ENCODE peak calls at places on chromosomes 13 and 19, in five cellular contexts. One of them, this sample, is unnamed.

GRCh38 chr19:11624064-11624463 is 26.8 kb downstream of the ZNF627 start:
- DNase-seq in tibial nerve: no peak
- DNase-seq in neural progenitor cell: no peak
- DNase-seq in BJ: peak
- DNase-seq in GM13976: no peak
- DNase-seq in this sample: no peak

GRCh38 chr19:43784251-43784980 is 3.6 kb upstream of the KCNN4 start:
- DNase-seq in tibial nerve: no peak
- DNase-seq in neural progenitor cell: no peak
- DNase-seq in BJ: no peak
- DNase-seq in GM13976: peak
- DNase-seq in this sample: peak

GRCh38 chr13:50993908-50994307 is 84.3 kb downstream of the RNASEH2B start:
- DNase-seq in tibial nerve: no peak
- DNase-seq in neural progenitor cell: no peak
- DNase-seq in BJ: no peak
- DNase-seq in GM13976: no peak
- DNase-seq in this sample: no peak

GRCh38 chr13:101397742-101398141 is 18.6 kb downstream of the NALCN start:
- DNase-seq in tibial nerve: no peak
- DNase-seq in neural progenitor cell: no peak
- DNase-seq in BJ: peak
- DNase-seq in GM13976: no peak
- DNase-seq in this sample: no peak

GRCh38 chr13:72953391-72953960 is 105.3 kb upstream of the KLF5 start:
- DNase-seq in tibial nerve: no peak
- DNase-seq in neural progenitor cell: no peak
- DNase-seq in BJ: no peak
- DNase-seq in GM13976: no peak
- DNase-seq in this sample: no peak

GRCh38 chr13:109205315-109205714 is 575.9 kb downstream of the MYO16 start:
- DNase-seq in tibial nerve: no peak
- DNase-seq in neural progenitor cell: no peak
- DNase-seq in BJ: no peak
- DNase-seq in GM13976: no peak
- DNase-seq in this sample: no peak

GRCh38 chr13:113897161-113897560 is 33.3 kb upstream of the GAS6 start:
- DNase-seq in tibial nerve: no peak
- DNase-seq in neural progenitor cell: no peak
- DNase-seq in BJ: peak
- DNase-seq in GM13976: no peak
- DNase-seq in this sample: no peak

GRCh38 chr13:52158629-52159158 is 703 bp downstream of the NEK3 start:
- DNase-seq in tibial nerve: no peak
- DNase-seq in neural progenitor cell: no peak
- DNase-seq in BJ: no peak
- DNase-seq in GM13976: no peak
- DNase-seq in this sample: no peak

GRCh38 chr13:104984296-104984818 is 1551.1 kb downstream of the EFNB2 start:
- DNase-seq in tibial nerve: peak
- DNase-seq in neural progenitor cell: no peak
- DNase-seq in BJ: no peak
- DNase-seq in GM13976: peak
- DNase-seq in this sample: no peak

GRCh38 chr13:102721800-102722231 is 27.0 kb upstream of the METTL21C start:
- DNase-seq in tibial nerve: no peak
- DNase-seq in neural progenitor cell: no peak
- DNase-seq in BJ: peak
- DNase-seq in GM13976: no peak
- DNase-seq in this sample: no peak

GRCh38 chr19:58577581-58578429 is 4.7 kb upstream of the MZF1 start:
- DNase-seq in tibial nerve: no peak
- DNase-seq in neural progenitor cell: no peak
- DNase-seq in BJ: no peak
- DNase-seq in GM13976: no peak
- DNase-seq in this sample: no peak

GRCh38 chr13:23201870-23202269 is 21.1 kb downstream of the SGCG start:
- DNase-seq in tibial nerve: no peak
- DNase-seq in neural progenitor cell: no peak
- DNase-seq in BJ: no peak
- DNase-seq in GM13976: no peak
- DNase-seq in this sample: no peak

GRCh38 chr13:23979361-23980159 is 82.3 kb upstream of the C1QTNF9B start:
- DNase-seq in tibial nerve: peak
- DNase-seq in neural progenitor cell: peak
- DNase-seq in BJ: peak
- DNase-seq in GM13976: peak
- DNase-seq in this sample: peak

GRCh38 chr13:33204130-33204927 is 81.2 kb downstream of the STARD13 start:
- DNase-seq in tibial nerve: peak
- DNase-seq in neural progenitor cell: no peak
- DNase-seq in BJ: peak
- DNase-seq in GM13976: no peak
- DNase-seq in this sample: no peak

GRCh38 chr13:88144580-88144979 is 473.4 kb downstream of the SLITRK5 start:
- DNase-seq in tibial nerve: no peak
- DNase-seq in neural progenitor cell: no peak
- DNase-seq in BJ: no peak
- DNase-seq in GM13976: no peak
- DNase-seq in this sample: no peak

GRCh38 chr13:38630780-38631179 is 56.1 kb upstream of the FREM2 start:
- DNase-seq in tibial nerve: no peak
- DNase-seq in neural progenitor cell: no peak
- DNase-seq in BJ: no peak
- DNase-seq in GM13976: no peak
- DNase-seq in this sample: no peak

GRCh38 chr13:112968380-112968909 is 569 bp upstream of the MCF2L start:
- DNase-seq in tibial nerve: no peak
- DNase-seq in neural progenitor cell: peak
- DNase-seq in BJ: no peak
- DNase-seq in GM13976: peak
- DNase-seq in this sample: no peak

GRCh38 chr13:46126552-46127171 is 21.8 kb upstream of the CPB2 start:
- DNase-seq in tibial nerve: peak
- DNase-seq in neural progenitor cell: peak
- DNase-seq in BJ: no peak
- DNase-seq in GM13976: peak
- DNase-seq in this sample: peak

GRCh38 chr13:49749852-49750251 is 42.6 kb downstream of the KPNA3 start:
- DNase-seq in tibial nerve: no peak
- DNase-seq in neural progenitor cell: no peak
- DNase-seq in BJ: no peak
- DNase-seq in GM13976: no peak
- DNase-seq in this sample: no peak

GRCh38 chr13:41458187-41458938 is 1.0 kb downstream of the RGCC start:
- DNase-seq in tibial nerve: no peak
- DNase-seq in neural progenitor cell: peak
- DNase-seq in BJ: no peak
- DNase-seq in GM13976: peak
- DNase-seq in this sample: peak

GRCh38 chr19:5934779-5935472 is 20.9 kb downstream of the CAPS start:
- DNase-seq in tibial nerve: no peak
- DNase-seq in neural progenitor cell: no peak
- DNase-seq in BJ: peak
- DNase-seq in GM13976: no peak
- DNase-seq in this sample: no peak

GRCh38 chr19:30388819-30389218 is 16.6 kb downstream of the ZNF536 start:
- DNase-seq in tibial nerve: no peak
- DNase-seq in neural progenitor cell: no peak
- DNase-seq in BJ: no peak
- DNase-seq in GM13976: no peak
- DNase-seq in this sample: no peak

GRCh38 chr19:58575183-58576041 is 2.3 kb upstream of the MZF1 start:
- DNase-seq in tibial nerve: peak
- DNase-seq in neural progenitor cell: peak
- DNase-seq in BJ: peak
- DNase-seq in GM13976: peak
- DNase-seq in this sample: peak

GRCh38 chr13:33285420-33286124 is at the start of gene STARD13:
- DNase-seq in tibial nerve: peak
- DNase-seq in neural progenitor cell: peak
- DNase-seq in BJ: peak
- DNase-seq in GM13976: peak
- DNase-seq in this sample: peak

GRCh38 chr19:11848594-11849263 is at the start of gene ZNF439:
- DNase-seq in tibial nerve: peak
- DNase-seq in neural progenitor cell: peak
- DNase-seq in BJ: peak
- DNase-seq in GM13976: peak
- DNase-seq in this sample: peak

GRCh38 chr13:100596516-100596915 is 7.9 kb upstream of the GGACT start:
- DNase-seq in tibial nerve: no peak
- DNase-seq in neural progenitor cell: no peak
- DNase-seq in BJ: no peak
- DNase-seq in GM13976: no peak
- DNase-seq in this sample: no peak

GRCh38 chr19:4976412-4977298 is 7.7 kb downstream of the KDM4B start:
- DNase-seq in tibial nerve: peak
- DNase-seq in neural progenitor cell: peak
- DNase-seq in BJ: peak
- DNase-seq in GM13976: no peak
- DNase-seq in this sample: peak

GRCh38 chr19:21130097-21130775 is 11.6 kb upstream of the ZNF431 start:
- DNase-seq in tibial nerve: no peak
- DNase-seq in neural progenitor cell: no peak
- DNase-seq in BJ: no peak
- DNase-seq in GM13976: no peak
- DNase-seq in this sample: no peak

GRCh38 chr19:50925734-50926133 is 14.5 kb upstream of the KLK4 start:
- DNase-seq in tibial nerve: no peak
- DNase-seq in neural progenitor cell: no peak
- DNase-seq in BJ: no peak
- DNase-seq in GM13976: no peak
- DNase-seq in this sample: no peak

GRCh38 chr13:54174001-54174400 is 1145.4 kb downstream of the OLFM4 start:
- DNase-seq in tibial nerve: no peak
- DNase-seq in neural progenitor cell: no peak
- DNase-seq in BJ: no peak
- DNase-seq in GM13976: no peak
- DNase-seq in this sample: no peak

GRCh38 chr13:32376642-32377418 is 51.1 kb downstream of the N4BP2L1 start:
- DNase-seq in tibial nerve: no peak
- DNase-seq in neural progenitor cell: no peak
- DNase-seq in BJ: no peak
- DNase-seq in GM13976: no peak
- DNase-seq in this sample: no peak

GRCh38 chr13:98080280-98080679 is 62.6 kb upstream of the FARP1 start:
- DNase-seq in tibial nerve: no peak
- DNase-seq in neural progenitor cell: no peak
- DNase-seq in BJ: no peak
- DNase-seq in GM13976: no peak
- DNase-seq in this sample: no peak

GRCh38 chr13:98071316-98071715 is 71.6 kb upstream of the FARP1 start:
- DNase-seq in tibial nerve: no peak
- DNase-seq in neural progenitor cell: no peak
- DNase-seq in BJ: no peak
- DNase-seq in GM13976: no peak
- DNase-seq in this sample: no peak

GRCh38 chr13:98075048-98075447 is 67.8 kb upstream of the FARP1 start:
- DNase-seq in tibial nerve: no peak
- DNase-seq in neural progenitor cell: no peak
- DNase-seq in BJ: no peak
- DNase-seq in GM13976: no peak
- DNase-seq in this sample: no peak
- TF ChIP-seq CTCF in tibial nerve: no peak
- TF ChIP-seq CTCF in neural progenitor cell: no peak
- TF ChIP-seq CTCF in BJ: no peak
- TF ChIP-seq CTCF in GM13976: no peak
- TF ChIP-seq CTCF in this sample: no peak

DNA sequence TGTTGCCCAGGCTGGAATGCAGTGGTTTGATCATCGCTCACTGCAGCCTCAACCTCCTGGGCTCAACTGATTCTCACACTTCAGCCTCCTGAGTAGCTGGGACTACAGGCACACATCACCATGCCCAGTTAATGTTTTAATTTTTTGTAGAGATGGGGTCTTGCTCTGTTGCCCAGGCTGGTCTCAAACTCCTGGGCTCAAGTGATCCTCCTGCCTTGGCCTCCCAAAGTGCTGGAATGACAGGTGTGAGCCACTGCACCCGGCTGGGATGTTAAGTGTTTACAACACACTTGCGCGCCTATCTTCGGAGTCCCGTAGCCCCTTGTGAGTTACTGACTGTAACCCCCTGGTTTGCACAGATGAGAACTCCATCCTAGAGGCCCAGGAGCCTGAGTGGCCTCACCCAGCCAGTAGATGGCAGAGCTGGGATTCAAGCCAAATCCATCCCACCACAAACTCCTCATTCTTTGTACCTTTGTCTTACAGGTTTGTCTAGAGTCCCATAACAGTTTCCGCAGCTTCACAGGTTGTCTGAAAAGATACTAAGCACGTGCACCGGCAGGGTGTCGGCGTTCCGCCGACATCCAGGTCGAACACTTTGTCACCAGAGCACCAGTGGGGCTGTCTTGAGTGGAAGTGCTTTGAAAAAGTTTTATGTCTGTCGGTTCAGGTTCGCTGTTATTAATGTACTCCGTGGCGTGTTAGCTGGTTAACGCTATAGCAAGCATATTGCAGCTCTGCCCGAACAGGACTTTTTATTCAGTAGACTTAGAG is 14.7 kb downstream of the MAG start:
- DNase-seq in tibial nerve: no peak
- DNase-seq in neural progenitor cell: peak
- DNase-seq in BJ: no peak
- DNase-seq in GM13976: peak
- DNase-seq in this sample: peak
- TF ChIP-seq CTCF in tibial nerve: no peak
- TF ChIP-seq CTCF in neural progenitor cell: peak
- TF ChIP-seq CTCF in BJ: no peak
- TF ChIP-seq CTCF in GM13976: peak
- TF ChIP-seq CTCF in this sample: peak

GRCh38 chr13:94344126-94344863 is 135.2 kb downstream of the DCT start:
- DNase-seq in tibial nerve: no peak
- DNase-seq in neural progenitor cell: no peak
- DNase-seq in BJ: no peak
- DNase-seq in GM13976: no peak
- DNase-seq in this sample: no peak

GRCh38 chr13:94342436-94343242 is 136.8 kb downstream of the DCT start:
- DNase-seq in tibial nerve: no peak
- DNase-seq in neural progenitor cell: no peak
- DNase-seq in BJ: no peak
- DNase-seq in GM13976: no peak
- DNase-seq in this sample: no peak

GRCh38 chr13:94346261-94347019 is 133.0 kb downstream of the DCT start:
- DNase-seq in tibial nerve: no peak
- DNase-seq in neural progenitor cell: no peak
- DNase-seq in BJ: no peak
- DNase-seq in GM13976: no peak
- DNase-seq in this sample: no peak

GRCh38 chr13:94343243-94343585 is 136.3 kb downstream of the DCT start:
- DNase-seq in tibial nerve: no peak
- DNase-seq in neural progenitor cell: peak
- DNase-seq in BJ: no peak
- DNase-seq in GM13976: no peak
- DNase-seq in this sample: no peak

GRCh38 chr13:94345374-94346195 is 133.9 kb downstream of the DCT start:
- DNase-seq in tibial nerve: no peak
- DNase-seq in neural progenitor cell: no peak
- DNase-seq in BJ: no peak
- DNase-seq in GM13976: no peak
- DNase-seq in this sample: no peak
- TF ChIP-seq CTCF in tibial nerve: no peak
- TF ChIP-seq CTCF in neural progenitor cell: no peak
- TF ChIP-seq CTCF in BJ: no peak
- TF ChIP-seq CTCF in GM13976: no peak
- TF ChIP-seq CTCF in this sample: no peak

GRCh38 chr19:44813331-44814131 is 4.6 kb downstream of the BCAM start:
- DNase-seq in tibial nerve: no peak
- DNase-seq in neural progenitor cell: no peak
- DNase-seq in BJ: no peak
- DNase-seq in GM13976: no peak
- DNase-seq in this sample: no peak
- TF ChIP-seq CTCF in tibial nerve: no peak
- TF ChIP-seq CTCF in neural progenitor cell: peak
- TF ChIP-seq CTCF in BJ: peak
- TF ChIP-seq CTCF in GM13976: no peak
- TF ChIP-seq CTCF in this sample: no peak